ENCODE peak calls at places on chromosomes 5 and 9, in seven cellular contexts. One of them, this sample, is unnamed.

GRCh38 chr5:53170748-53171349 is 61.3 kb upstream of the MOCS2 start:
- DNase-seq in hippocampal formation: no peak
- DNase-seq in LNCaP clone FGC: no peak
- DNase-seq in GM13976: peak; percentile 15
- DNase-seq in prostate gland: no peak
- DNase-seq in cardiac fibroblast: peak; percentile 61
- DNase-seq in GM12864: peak; percentile 1
- DNase-seq in this sample: no peak

GRCh38 chr9:74361508-74361907 is 135.6 kb upstream of the RORB start:
- DNase-seq in LNCaP clone FGC: no peak
- DNase-seq in hippocampal formation: no peak
- DNase-seq in GM13976: no peak
- DNase-seq in GM12864: no peak
- DNase-seq in cardiac fibroblast: no peak
- DNase-seq in prostate gland: no peak
- DNase-seq in this sample: no peak

GRCh38 chr9:13817754-13818278 is 496.1 kb downstream of the NFIB start:
- DNase-seq in cardiac fibroblast: peak; percentile 66
- DNase-seq in GM12864: no peak
- DNase-seq in GM13976: no peak
- DNase-seq in LNCaP clone FGC: no peak
- DNase-seq in prostate gland: no peak
- DNase-seq in hippocampal formation: no peak
- DNase-seq in this sample: no peak

GRCh38 chr9:104608336-104608735 is 2.9 kb upstream of the OR13C2 start:
- DNase-seq in LNCaP clone FGC: no peak
- DNase-seq in GM12864: no peak
- DNase-seq in hippocampal formation: no peak
- DNase-seq in prostate gland: no peak
- DNase-seq in cardiac fibroblast: no peak
- DNase-seq in GM13976: no peak
- DNase-seq in this sample: no peak

GRCh38 chr5:54785729-54786548 is 199.5 kb downstream of the ESM1 start:
- DNase-seq in LNCaP clone FGC: no peak
- DNase-seq in cardiac fibroblast: peak; percentile 62
- DNase-seq in GM12864: peak; percentile 64
- DNase-seq in hippocampal formation: peak; percentile 37
- DNase-seq in prostate gland: peak; percentile 5
- DNase-seq in GM13976: no peak
- DNase-seq in this sample: peak; percentile 15

GRCh38 chr9:115022760-115023434 is 92.5 kb upstream of the TNFSF8 start:
- DNase-seq in cardiac fibroblast: peak; percentile 3
- DNase-seq in prostate gland: no peak
- DNase-seq in LNCaP clone FGC: no peak
- DNase-seq in GM12864: no peak
- DNase-seq in GM13976: no peak
- DNase-seq in hippocampal formation: no peak
- DNase-seq in this sample: no peak

GRCh38 chr5:165334186-165334585 is 1828.8 kb downstream of the MAT2B start:
- DNase-seq in hippocampal formation: no peak
- DNase-seq in GM12864: no peak
- DNase-seq in GM13976: no peak
- DNase-seq in prostate gland: no peak
- DNase-seq in cardiac fibroblast: no peak
- DNase-seq in LNCaP clone FGC: no peak
- DNase-seq in this sample: no peak

GRCh38 chr5:128038641-128039040 is 44.9 kb upstream of the SLC12A2 start:
- DNase-seq in GM13976: no peak
- DNase-seq in cardiac fibroblast: peak; percentile 64
- DNase-seq in GM12864: no peak
- DNase-seq in LNCaP clone FGC: no peak
- DNase-seq in prostate gland: no peak
- DNase-seq in hippocampal formation: no peak
- DNase-seq in this sample: no peak

GRCh38 chr9:5846501-5846921 is 13.6 kb upstream of the ERMP1 start:
- DNase-seq in GM13976: no peak
- DNase-seq in hippocampal formation: no peak
- DNase-seq in GM12864: no peak
- DNase-seq in cardiac fibroblast: peak; percentile 26
- DNase-seq in prostate gland: no peak
- DNase-seq in LNCaP clone FGC: peak; percentile 62
- DNase-seq in this sample: no peak

GRCh38 chr5:3346111-3346820 is 249.4 kb upstream of the IRX1 start:
- DNase-seq in cardiac fibroblast: no peak
- DNase-seq in GM12864: no peak
- DNase-seq in LNCaP clone FGC: no peak
- DNase-seq in prostate gland: no peak
- DNase-seq in hippocampal formation: no peak
- DNase-seq in GM13976: no peak
- DNase-seq in this sample: no peak

GRCh38 chr5:58122157-58122556 is 337.7 kb downstream of the PLK2 start:
- DNase-seq in cardiac fibroblast: no peak
- DNase-seq in LNCaP clone FGC: no peak
- DNase-seq in hippocampal formation: no peak
- DNase-seq in prostate gland: no peak
- DNase-seq in GM13976: no peak
- DNase-seq in GM12864: no peak
- DNase-seq in this sample: no peak

GRCh38 chr9:92147030-92147853 is 32.0 kb upstream of the SPTLC1 start:
- DNase-seq in prostate gland: no peak
- DNase-seq in hippocampal formation: no peak
- DNase-seq in LNCaP clone FGC: no peak
- DNase-seq in GM13976: peak; percentile 58
- DNase-seq in GM12864: no peak
- DNase-seq in cardiac fibroblast: peak; percentile 84
- DNase-seq in this sample: no peak

GRCh38 chr9:78325343-78325742 is 28.4 kb downstream of the PSAT1 start:
- DNase-seq in hippocampal formation: peak; percentile 24
- DNase-seq in GM12864: no peak
- DNase-seq in prostate gland: peak; percentile 11
- DNase-seq in cardiac fibroblast: peak; percentile 76
- DNase-seq in GM13976: no peak
- DNase-seq in LNCaP clone FGC: no peak
- DNase-seq in this sample: no peak

GRCh38 chr5:1523793-1524480 is at the start of gene LPCAT1:
- DNase-seq in GM13976: peak; percentile 94
- DNase-seq in hippocampal formation: peak; percentile 61
- DNase-seq in cardiac fibroblast: peak; percentile 80
- DNase-seq in prostate gland: peak; percentile 50
- DNase-seq in GM12864: no peak
- DNase-seq in LNCaP clone FGC: no peak
- DNase-seq in this sample: peak; percentile 86

GRCh38 chr9:126116351-126117157 is 210.1 kb upstream of the MVB12B start:
- DNase-seq in LNCaP clone FGC: no peak
- DNase-seq in GM12864: no peak
- DNase-seq in prostate gland: no peak
- DNase-seq in hippocampal formation: no peak
- DNase-seq in GM13976: no peak
- DNase-seq in cardiac fibroblast: no peak
- DNase-seq in this sample: no peak

GRCh38 chr5:127562252-127562651 is 44.8 kb downstream of the PRRC1 start:
- DNase-seq in prostate gland: no peak
- DNase-seq in GM13976: no peak
- DNase-seq in LNCaP clone FGC: no peak
- DNase-seq in GM12864: no peak
- DNase-seq in hippocampal formation: no peak
- DNase-seq in cardiac fibroblast: peak; percentile 41
- DNase-seq in this sample: no peak

GRCh38 chr9:123964756-123965155 is 34.8 kb upstream of the DENND1A start:
- DNase-seq in GM13976: no peak
- DNase-seq in hippocampal formation: no peak
- DNase-seq in cardiac fibroblast: no peak
- DNase-seq in prostate gland: no peak
- DNase-seq in GM12864: no peak
- DNase-seq in LNCaP clone FGC: no peak
- DNase-seq in this sample: peak; percentile 24

GRCh38 chr9:93592389-93593021 is 16.1 kb downstream of the PHF2 start:
- DNase-seq in LNCaP clone FGC: no peak
- DNase-seq in GM12864: no peak
- DNase-seq in GM13976: peak; percentile 12
- DNase-seq in prostate gland: no peak
- DNase-seq in hippocampal formation: no peak
- DNase-seq in cardiac fibroblast: peak; percentile 8
- DNase-seq in this sample: no peak

GRCh38 chr9:89309608-89310485 is 1.1 kb upstream of the CKS2 start:
- DNase-seq in cardiac fibroblast: peak; percentile 48
- DNase-seq in GM13976: no peak
- DNase-seq in hippocampal formation: no peak
- DNase-seq in GM12864: no peak
- DNase-seq in prostate gland: peak; percentile 21
- DNase-seq in LNCaP clone FGC: no peak
- DNase-seq in this sample: no peak

GRCh38 chr5:173091981-173092380 is 35.8 kb downstream of the CREBRF start:
- DNase-seq in LNCaP clone FGC: no peak
- DNase-seq in prostate gland: no peak
- DNase-seq in GM13976: no peak
- DNase-seq in cardiac fibroblast: no peak
- DNase-seq in GM12864: no peak
- DNase-seq in hippocampal formation: no peak
- DNase-seq in this sample: no peak